ENCODE peak calls at places on chromosome 19, in six cellular contexts. P is left ventricle myocardium inferior; C is adrenal gland; Z is CD4-positive, alpha-beta T cell; U is epithelial cell of esophagus; J is pancreas. L is an unnamed sample.

GRCh38 chr19:45113628-45114027 is 20.6 kb downstream of the PPP1R37 start:
- DNase-seq in P (no peak), C (no peak), Z (no peak), U (no peak), J (no peak), L (peak)

GRCh38 chr19:38433268-38433733 is at the start of gene RYR1:
- DNase-seq in P (peak), C (peak), Z (peak), U (peak), J (peak), L (peak)

GRCh38 chr19:48090281-48090802 is 20.3 kb downstream of the PLA2G4C start:
- DNase-seq in P (no peak), C (no peak), Z (no peak), U (no peak), J (no peak), L (no peak)

GRCh38 chr19:373391-374182 is 29.0 kb upstream of the MIER2 start:
- DNase-seq in P (no peak), C (no peak), Z (no peak), U (no peak), J (no peak), L (no peak)

GRCh38 chr19:8210660-8211101 is 1.5 kb downstream of the CERS4 start:
- DNase-seq in P (no peak), C (no peak), Z (no peak), U (no peak), J (no peak), L (no peak)

GRCh38 chr19:40139533-40140287 is 49.0 kb upstream of the ZNF780A start:
- DNase-seq in P (no peak), C (no peak), Z (no peak), U (peak), J (no peak), L (peak)

GRCh38 chr19:33778089-33778791 is 18.4 kb upstream of the KCTD15 start:
- DNase-seq in P (peak), C (peak), Z (peak), U (peak), J (peak), L (peak)

GRCh38 chr19:48619692-48620565 is 623 bp downstream of the SPHK2 start:
- DNase-seq in P (no peak), C (peak), Z (no peak), U (no peak), J (no peak), L (no peak)

GRCh38 chr19:49761249-49761624 is 1.9 kb downstream of the TSKS start:
- DNase-seq in P (no peak), C (no peak), Z (no peak), U (no peak), J (no peak), L (no peak)

GRCh38 chr19:2482354-2483038 is 6.6 kb downstream of the GADD45B start:
- DNase-seq in P (no peak), C (no peak), Z (no peak), U (no peak), J (no peak), L (no peak)

GRCh38 chr19:51064534-51065220 is at the start of gene KLK13:
- DNase-seq in P (peak), C (peak), Z (no peak), U (no peak), J (peak), L (peak)

GRCh38 chr19:4264812-4265211 is 14.3 kb upstream of the SHD start:
- DNase-seq in P (no peak), C (no peak), Z (no peak), U (no peak), J (no peak), L (no peak)

GRCh38 chr19:3440082-3440481 is 40.2 kb downstream of the SMIM24 start:
- DNase-seq in P (peak), C (no peak), Z (peak), U (peak), J (no peak), L (no peak)

GRCh38 chr19:4197625-4198466 is 15.4 kb downstream of the ANKRD24 start:
- DNase-seq in P (no peak), C (no peak), Z (no peak), U (no peak), J (no peak), L (no peak)

GRCh38 chr19:39409886-39410619 is 2.4 kb upstream of the PLEKHG2 start:
- DNase-seq in P (peak), C (peak), Z (peak), U (no peak), J (peak), L (peak)

GRCh38 chr19:48600679-48601382 is 5.7 kb upstream of the SPACA4 start:
- DNase-seq in P (no peak), C (no peak), Z (no peak), U (no peak), J (no peak), L (no peak)

GRCh38 chr19:13103961-13104847 is 1.5 kb upstream of the LYL1 start:
- DNase-seq in P (peak), C (no peak), Z (peak), U (no peak), J (peak), L (no peak)

GRCh38 chr19:38245826-38246498 is 10.2 kb downstream of the PPP1R14A start:
- DNase-seq in P (peak), C (no peak), Z (no peak), U (no peak), J (no peak), L (no peak)

GRCh38 chr19:19026299-19026971 is 6.9 kb downstream of the SUGP2 start:
- DNase-seq in P (no peak), C (no peak), Z (no peak), U (peak), J (no peak), L (peak)

DNA sequence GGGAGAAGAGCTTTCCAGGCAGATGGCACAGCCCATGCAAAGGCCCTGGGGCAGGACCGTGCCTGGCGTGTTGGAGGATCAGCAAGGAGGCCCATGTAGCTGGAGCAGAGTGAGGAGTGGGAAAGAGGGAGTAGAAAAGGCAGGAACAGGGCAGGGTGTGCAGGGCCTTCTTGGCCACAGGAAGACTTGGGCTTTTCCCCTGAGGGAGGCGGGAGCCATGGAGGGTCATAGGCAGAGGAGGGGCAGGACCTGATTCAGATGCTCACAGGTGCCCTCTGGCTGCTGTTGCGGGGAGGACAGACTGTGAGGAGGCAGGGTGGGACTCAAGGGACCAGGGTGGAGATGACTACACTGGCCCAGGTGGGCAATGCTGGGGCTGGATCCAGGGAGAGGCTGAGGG is 13.8 kb upstream of the PTPRS start:
- DNase-seq in P (no peak), C (no peak), Z (no peak), U (no peak), J (no peak), L (no peak)
- TF ChIP-seq CTCF in P (no peak), C (no peak), Z (no peak), U (peak), J (no peak), L (peak)

DNA sequence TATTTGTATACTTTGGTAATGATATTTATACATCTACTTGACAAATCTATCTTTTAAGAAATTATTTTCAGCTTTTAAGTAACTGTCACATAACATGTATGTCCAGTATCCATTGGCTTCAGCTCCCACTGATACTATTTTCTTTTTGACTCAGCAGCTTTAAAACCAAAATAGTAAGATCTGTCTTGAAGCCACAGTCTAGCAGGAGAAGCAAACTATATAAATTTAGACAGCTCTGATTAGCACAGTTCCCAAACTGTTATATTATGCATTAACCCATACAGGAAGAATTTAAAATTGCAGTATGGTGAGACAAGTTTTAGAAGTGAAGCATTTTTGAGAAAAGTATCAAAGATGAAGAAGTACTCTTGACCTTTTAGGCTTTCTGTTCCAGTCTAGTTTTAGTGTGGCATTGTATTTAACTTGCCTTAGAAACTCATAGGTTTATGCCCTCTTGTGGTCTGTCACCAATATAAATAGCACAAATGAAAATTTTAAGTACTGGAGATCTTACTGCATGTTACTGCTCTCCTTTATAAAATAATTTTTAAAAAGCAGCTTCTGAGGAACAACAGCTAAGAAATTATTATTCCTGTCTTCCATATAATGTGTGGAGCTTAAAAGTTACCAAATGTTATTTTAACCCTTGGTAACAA is 24.7 kb downstream of the URI1 start:
- DNase-seq in P (no peak), C (no peak), Z (no peak), U (peak), J (no peak), L (peak)
- TF ChIP-seq CTCF in P (no peak), C (no peak), Z (peak), U (peak), J (no peak), L (peak)

GRCh38 chr19:17105548-17105947 is 30.0 kb downstream of the MYO9B start:
- DNase-seq in P (no peak), C (no peak), Z (no peak), U (no peak), J (no peak), L (no peak)

GRCh38 chr19:17107546-17108452 is 32.2 kb downstream of the MYO9B start:
- DNase-seq in P (peak), C (peak), Z (no peak), U (peak), J (peak), L (peak)

GRCh38 chr19:17104679-17105078 is 29.1 kb downstream of the MYO9B start:
- DNase-seq in P (no peak), C (no peak), Z (no peak), U (no peak), J (no peak), L (no peak)

GRCh38 chr19:17101686-17102628 is 26.4 kb downstream of the MYO9B start:
- DNase-seq in P (no peak), C (peak), Z (no peak), U (no peak), J (no peak), L (no peak)

GRCh38 chr19:17103177-17103576 is 27.6 kb downstream of the MYO9B start:
- DNase-seq in P (no peak), C (peak), Z (no peak), U (peak), J (no peak), L (no peak)
- TF ChIP-seq CTCF in P (peak), C (peak), Z (no peak), U (peak), J (peak), L (peak)

GRCh38 chr19:14149509-14149994 is 13.2 kb upstream of the ASF1B start:
- DNase-seq in P (peak), C (peak), Z (peak), U (peak), J (no peak), L (peak)

GRCh38 chr19:14149011-14149410 is 12.6 kb upstream of the ASF1B start:
- DNase-seq in P (no peak), C (no peak), Z (no peak), U (no peak), J (no peak), L (no peak)

GRCh38 chr19:14147797-14148605 is 11.6 kb upstream of the ASF1B start:
- DNase-seq in P (peak), C (peak), Z (peak), U (peak), J (peak), L (peak)

GRCh38 chr19:14145381-14145780 is 9.0 kb upstream of the ASF1B start:
- DNase-seq in P (no peak), C (no peak), Z (no peak), U (no peak), J (no peak), L (no peak)

DNA sequence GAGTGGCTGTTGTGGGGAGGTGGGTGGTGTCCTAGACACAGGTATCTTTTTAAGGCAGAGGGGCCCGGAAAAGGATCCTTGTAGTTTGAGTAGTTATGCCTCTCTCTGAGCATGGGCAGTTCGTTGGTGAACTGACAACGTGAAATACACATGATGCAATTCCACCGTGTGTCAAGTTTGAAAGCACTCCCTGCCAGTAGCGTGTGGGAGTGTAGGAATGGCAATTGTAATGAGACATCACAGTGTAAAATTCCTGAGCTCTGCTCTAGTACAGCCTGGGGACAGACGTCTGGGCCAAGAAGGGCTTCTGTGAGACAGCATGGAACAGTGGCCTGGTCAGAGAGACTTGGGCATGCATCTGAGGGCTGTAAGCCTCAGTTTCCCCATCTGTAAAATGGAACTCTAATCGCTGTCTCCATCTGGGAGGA is 10.4 kb upstream of the ASF1B start:
- DNase-seq in P (no peak), C (no peak), Z (no peak), U (peak), J (no peak), L (peak)
- TF ChIP-seq CTCF in P (no peak), C (no peak), Z (no peak), U (no peak), J (no peak), L (no peak)

GRCh38 chr19:46890423-46891170 is 29.8 kb downstream of the ARHGAP35 start:
- DNase-seq in P (no peak), C (no peak), Z (no peak), U (peak), J (no peak), L (peak)
- TF ChIP-seq CTCF in P (no peak), C (no peak), Z (no peak), U (no peak), J (no peak), L (no peak)

DNA sequence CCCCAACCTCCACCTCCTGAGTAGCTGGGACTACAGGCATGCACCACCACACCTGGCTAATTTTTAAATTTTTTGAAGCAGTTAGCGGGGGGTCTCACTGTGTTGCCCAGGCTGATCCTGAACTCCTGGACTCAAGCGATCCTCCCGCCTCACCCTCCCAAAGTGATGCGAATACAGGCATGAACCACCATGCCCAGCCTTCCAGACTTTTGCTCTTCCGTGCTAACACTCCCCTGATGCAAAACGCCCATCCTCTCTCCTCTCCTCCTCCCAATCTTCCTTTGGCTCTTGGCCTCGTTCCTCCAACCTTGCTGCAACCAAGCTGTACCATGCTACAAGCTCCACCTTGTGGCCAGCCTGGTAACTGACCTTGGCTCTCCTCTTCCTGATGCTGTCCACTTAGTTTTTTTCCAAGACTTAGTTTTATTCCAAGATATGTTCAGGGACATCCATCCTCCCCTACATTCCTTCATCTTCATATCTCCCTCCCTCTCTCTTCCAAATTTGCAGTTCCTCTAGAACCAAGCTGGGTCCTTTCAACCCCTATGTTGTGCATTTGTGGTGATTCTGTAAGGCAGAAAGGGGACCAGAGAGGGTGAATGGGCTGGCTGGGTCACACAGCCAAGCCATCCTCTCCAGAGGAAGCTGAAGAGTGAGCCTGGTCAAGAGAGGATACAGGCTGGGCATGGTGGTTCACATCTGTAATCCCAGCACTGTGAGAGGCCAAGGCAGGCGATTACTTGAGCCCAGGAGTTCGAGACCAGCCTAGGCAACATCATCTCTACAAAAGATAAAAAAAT is 32.8 kb downstream of the TINCR start:
- DNase-seq in P (no peak), C (no peak), Z (no peak), U (peak), J (no peak), L (no peak)
- TF ChIP-seq CTCF in P (peak), C (no peak), Z (no peak), U (peak), J (no peak), L (peak)

L was measured in bronchial epithelial cell.